ENCODE peak calls at places on chromosomes 16 and 17, in six cellular contexts. One of them, this sample, is unnamed.

GRCh38 chr17:1360975-1361374 is 39.0 kb downstream of the YWHAE start:
- DNase-seq in HCT116: no peak
- DNase-seq in NB4: no peak
- DNase-seq in A549: no peak
- DNase-seq in WTC11: no peak
- DNase-seq in K562: no peak
- DNase-seq in this sample: no peak

GRCh38 chr17:2892305-2892971 is 96.2 kb downstream of the RAP1GAP2 start:
- DNase-seq in K562: no peak
- DNase-seq in A549: peak
- DNase-seq in HCT116: peak
- DNase-seq in NB4: peak
- DNase-seq in WTC11: no peak
- DNase-seq in this sample: no peak

GRCh38 chr17:29619251-29619650 is 3.5 kb downstream of the CORO6 start:
- DNase-seq in NB4: peak
- DNase-seq in A549: peak
- DNase-seq in K562: no peak
- DNase-seq in HCT116: no peak
- DNase-seq in WTC11: no peak
- DNase-seq in this sample: no peak

GRCh38 chr17:39194089-39194984 is 3.1 kb downstream of the CACNB1 start:
- DNase-seq in K562: peak
- DNase-seq in A549: peak
- DNase-seq in HCT116: no peak
- DNase-seq in NB4: peak
- DNase-seq in WTC11: peak
- DNase-seq in this sample: no peak

GRCh38 chr16:72952404-72953301 is 95.3 kb downstream of the ZFHX3 start:
- DNase-seq in WTC11: no peak
- DNase-seq in HCT116: no peak
- DNase-seq in A549: no peak
- DNase-seq in NB4: no peak
- DNase-seq in K562: no peak
- DNase-seq in this sample: no peak

GRCh38 chr17:41444640-41445039 is 3.9 kb upstream of the KRT38 start:
- DNase-seq in A549: no peak
- DNase-seq in NB4: no peak
- DNase-seq in WTC11: no peak
- DNase-seq in K562: no peak
- DNase-seq in HCT116: no peak
- DNase-seq in this sample: no peak

GRCh38 chr17:38444151-38444550 is 15.9 kb downstream of the ARHGAP23 start:
- DNase-seq in K562: peak
- DNase-seq in A549: peak
- DNase-seq in HCT116: no peak
- DNase-seq in WTC11: peak
- DNase-seq in NB4: peak
- DNase-seq in this sample: no peak

GRCh38 chr17:77472837-77473214 is 332.1 kb downstream of the SEC14L1 start:
- DNase-seq in K562: no peak
- DNase-seq in WTC11: no peak
- DNase-seq in A549: no peak
- DNase-seq in NB4: peak
- DNase-seq in HCT116: no peak
- DNase-seq in this sample: no peak

GRCh38 chr16:84722068-84722467 is 22.3 kb downstream of the USP10 start:
- DNase-seq in WTC11: no peak
- DNase-seq in NB4: no peak
- DNase-seq in A549: no peak
- DNase-seq in HCT116: no peak
- DNase-seq in K562: no peak
- DNase-seq in this sample: no peak

GRCh38 chr17:19904412-19904811 is 36.7 kb upstream of the ULK2 start:
- DNase-seq in HCT116: no peak
- DNase-seq in WTC11: no peak
- DNase-seq in A549: no peak
- DNase-seq in NB4: no peak
- DNase-seq in K562: no peak
- DNase-seq in this sample: no peak

GRCh38 chr16:16009396-16009795 is 60.0 kb downstream of the ABCC1 start:
- DNase-seq in WTC11: no peak
- DNase-seq in A549: no peak
- DNase-seq in NB4: no peak
- DNase-seq in K562: no peak
- DNase-seq in HCT116: no peak
- DNase-seq in this sample: no peak
- TF ChIP-seq MAX in WTC11: no peak
- TF ChIP-seq MAX in A549: no peak
- TF ChIP-seq MAX in NB4: no peak
- TF ChIP-seq MAX in K562: no peak
- TF ChIP-seq MAX in HCT116: no peak
- TF ChIP-seq MAX in this sample: no peak

GRCh38 chr16:86078121-86078600 is 179.2 kb downstream of the IRF8 start:
- DNase-seq in K562: no peak
- DNase-seq in NB4: no peak
- DNase-seq in WTC11: no peak
- DNase-seq in HCT116: no peak
- DNase-seq in A549: no peak
- DNase-seq in this sample: no peak

GRCh38 chr16:86080131-86080875 is 181.3 kb downstream of the IRF8 start:
- DNase-seq in A549: no peak
- DNase-seq in NB4: no peak
- DNase-seq in HCT116: no peak
- DNase-seq in WTC11: no peak
- DNase-seq in K562: no peak
- DNase-seq in this sample: no peak

GRCh38 chr16:86080982-86081381 is 182.0 kb downstream of the IRF8 start:
- DNase-seq in HCT116: no peak
- DNase-seq in NB4: no peak
- DNase-seq in A549: no peak
- DNase-seq in K562: no peak
- DNase-seq in WTC11: no peak
- DNase-seq in this sample: no peak

GRCh38 chr16:86077243-86077940 is 178.4 kb downstream of the IRF8 start:
- DNase-seq in HCT116: no peak
- DNase-seq in WTC11: no peak
- DNase-seq in NB4: no peak
- DNase-seq in K562: no peak
- DNase-seq in A549: no peak
- DNase-seq in this sample: no peak

GRCh38 chr16:86079185-86079885 is 180.4 kb downstream of the IRF8 start:
- DNase-seq in A549: no peak
- DNase-seq in HCT116: no peak
- DNase-seq in K562: no peak
- DNase-seq in WTC11: no peak
- DNase-seq in NB4: no peak
- DNase-seq in this sample: no peak
- TF ChIP-seq MAX in A549: no peak
- TF ChIP-seq MAX in HCT116: no peak
- TF ChIP-seq MAX in K562: no peak
- TF ChIP-seq MAX in WTC11: no peak
- TF ChIP-seq MAX in NB4: no peak
- TF ChIP-seq MAX in this sample: no peak

GRCh38 chr17:47882247-47882646 is 13.8 kb upstream of the SP2 start:
- DNase-seq in WTC11: no peak
- DNase-seq in K562: no peak
- DNase-seq in NB4: no peak
- DNase-seq in HCT116: no peak
- DNase-seq in A549: no peak
- DNase-seq in this sample: no peak

GRCh38 chr17:47884427-47884740 is 11.7 kb upstream of the SP2 start:
- DNase-seq in NB4: no peak
- DNase-seq in WTC11: no peak
- DNase-seq in K562: no peak
- DNase-seq in HCT116: no peak
- DNase-seq in A549: no peak
- DNase-seq in this sample: no peak

GRCh38 chr17:47882695-47883588 is 13.1 kb upstream of the SP2 start:
- DNase-seq in HCT116: no peak
- DNase-seq in NB4: no peak
- DNase-seq in A549: no peak
- DNase-seq in WTC11: no peak
- DNase-seq in K562: no peak
- DNase-seq in this sample: no peak

GRCh38 chr17:47883589-47884426 is 12.2 kb upstream of the SP2 start:
- DNase-seq in HCT116: no peak
- DNase-seq in NB4: no peak
- DNase-seq in A549: no peak
- DNase-seq in K562: no peak
- DNase-seq in WTC11: no peak
- DNase-seq in this sample: no peak

GRCh38 chr17:47884905-47885735 is 10.9 kb upstream of the SP2 start:
- DNase-seq in NB4: no peak
- DNase-seq in K562: no peak
- DNase-seq in WTC11: no peak
- DNase-seq in HCT116: no peak
- DNase-seq in A549: no peak
- DNase-seq in this sample: peak
- TF ChIP-seq MAX in NB4: no peak
- TF ChIP-seq MAX in K562: no peak
- TF ChIP-seq MAX in WTC11: no peak
- TF ChIP-seq MAX in HCT116: no peak
- TF ChIP-seq MAX in A549: no peak
- TF ChIP-seq MAX in this sample: no peak

DNA sequence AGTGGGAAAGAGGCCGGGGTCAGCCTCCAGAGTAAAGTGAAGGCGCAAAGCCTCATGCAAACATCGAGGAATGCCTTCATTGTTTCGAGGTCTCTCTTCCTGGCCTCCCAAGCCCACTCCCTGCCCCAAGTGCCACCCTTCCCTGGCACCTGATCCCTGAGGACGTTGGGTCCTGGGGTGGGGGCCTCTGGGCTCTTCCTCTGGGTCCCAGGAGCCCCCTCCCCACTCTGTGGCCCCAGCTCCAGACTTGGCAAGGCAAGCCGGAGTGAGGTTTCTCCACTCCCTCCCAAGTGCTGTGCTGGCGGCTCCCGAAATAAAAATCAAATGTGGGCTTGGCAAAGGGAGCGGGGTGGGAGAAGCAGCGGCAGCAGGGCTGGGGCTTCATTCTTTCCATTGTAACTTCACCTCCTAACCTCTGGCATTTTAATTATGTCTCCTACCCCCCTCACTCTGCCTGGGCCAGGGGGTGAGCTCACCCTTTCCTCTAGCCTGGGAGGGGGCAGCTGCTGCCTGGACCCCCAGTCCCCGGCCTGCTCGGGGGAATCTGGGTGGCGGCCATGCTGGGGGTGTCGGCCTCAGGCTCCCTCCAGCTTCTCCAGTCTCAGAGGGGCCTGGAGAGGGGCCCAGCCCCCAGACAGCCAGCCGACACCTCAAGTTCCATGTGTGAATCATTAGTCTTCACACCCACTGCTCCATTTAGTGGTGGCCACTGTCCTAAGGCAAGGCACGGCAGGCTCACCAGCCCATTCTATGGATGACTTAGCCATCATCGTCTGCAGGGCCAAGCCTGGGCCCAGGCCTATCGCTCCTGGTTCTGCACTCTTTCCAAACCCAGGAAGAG is 14.6 kb upstream of the TMEM92 start:
- DNase-seq in WTC11: no peak
- DNase-seq in HCT116: no peak
- DNase-seq in A549: no peak
- DNase-seq in NB4: no peak
- DNase-seq in K562: peak
- DNase-seq in this sample: no peak
- TF ChIP-seq MAX in WTC11: no peak
- TF ChIP-seq MAX in HCT116: no peak
- TF ChIP-seq MAX in A549: no peak
- TF ChIP-seq MAX in NB4: no peak
- TF ChIP-seq MAX in K562: no peak
- TF ChIP-seq MAX in this sample: no peak

GRCh38 chr17:35244345-35245195 is 1.7 kb downstream of the SLFN5 start:
- DNase-seq in K562: peak
- DNase-seq in A549: peak
- DNase-seq in WTC11: peak
- DNase-seq in HCT116: peak
- DNase-seq in NB4: peak
- DNase-seq in this sample: peak
- TF ChIP-seq MAX in K562: no peak
- TF ChIP-seq MAX in A549: no peak
- TF ChIP-seq MAX in WTC11: no peak
- TF ChIP-seq MAX in HCT116: peak
- TF ChIP-seq MAX in NB4: no peak
- TF ChIP-seq MAX in this sample: no peak

GRCh38 chr17:79777166-79777843 is 643 bp upstream of the CBX2 start:
- DNase-seq in HCT116: peak
- DNase-seq in WTC11: peak
- DNase-seq in NB4: peak
- DNase-seq in A549: peak
- DNase-seq in K562: no peak
- DNase-seq in this sample: peak
- TF ChIP-seq MAX in HCT116: no peak
- TF ChIP-seq MAX in WTC11: peak
- TF ChIP-seq MAX in NB4: peak
- TF ChIP-seq MAX in A549: peak
- TF ChIP-seq MAX in K562: peak
- TF ChIP-seq MAX in this sample: peak

DNA sequence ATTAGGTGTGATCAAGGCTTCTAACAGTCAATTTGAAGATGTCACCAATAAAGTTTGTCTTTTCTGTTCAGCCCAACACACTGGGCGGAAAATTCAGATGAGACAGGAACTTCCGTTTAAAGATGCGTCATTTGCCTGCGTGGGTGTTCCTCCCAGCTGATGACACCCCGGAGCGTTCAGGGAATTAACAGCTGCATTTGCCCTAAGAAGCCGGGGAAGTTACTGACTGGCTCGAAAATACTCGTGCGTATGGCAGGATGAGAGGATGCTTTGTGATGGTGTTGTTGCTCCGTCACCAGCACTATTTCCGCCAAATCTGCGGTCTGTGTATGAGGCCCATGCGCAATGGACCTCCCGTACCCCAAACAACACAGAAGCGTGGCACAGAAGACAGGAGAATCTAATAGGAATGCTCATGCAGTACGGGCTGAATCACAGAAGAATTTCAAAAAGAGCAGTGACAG is 11.9 kb upstream of the PVALEF start:
- DNase-seq in HCT116: no peak
- DNase-seq in K562: peak
- DNase-seq in A549: no peak
- DNase-seq in NB4: peak
- DNase-seq in WTC11: no peak
- DNase-seq in this sample: no peak
- TF ChIP-seq MAX in HCT116: no peak
- TF ChIP-seq MAX in K562: no peak
- TF ChIP-seq MAX in A549: no peak
- TF ChIP-seq MAX in NB4: peak
- TF ChIP-seq MAX in WTC11: no peak
- TF ChIP-seq MAX in this sample: no peak